ENCODE peak calls at places on chromosomes 16 and 17, in six cellular contexts. One of them, this sample, is unnamed.

GRCh38 chr17:31597646-31598387 is 206.3 kb downstream of the RAB11FIP4 start:
- DNase-seq in fibroblast of mammary gland: no peak
- DNase-seq in T-helper 2 cell: no peak
- DNase-seq in tibial nerve: no peak
- DNase-seq in HuH-7.5: no peak
- DNase-seq in naive thymus-derived CD4-positive, alpha-beta T cell: no peak
- DNase-seq in this sample: no peak

GRCh38 chr17:68497885-68498319 is 14.3 kb upstream of the PRKAR1A start:
- DNase-seq in T-helper 2 cell: no peak
- DNase-seq in fibroblast of mammary gland: no peak
- DNase-seq in tibial nerve: no peak
- DNase-seq in naive thymus-derived CD4-positive, alpha-beta T cell: no peak
- DNase-seq in HuH-7.5: no peak
- DNase-seq in this sample: no peak

GRCh38 chr17:77905266-77905665 is 53.2 kb upstream of the TNRC6C start:
- DNase-seq in HuH-7.5: no peak
- DNase-seq in T-helper 2 cell: no peak
- DNase-seq in tibial nerve: no peak
- DNase-seq in fibroblast of mammary gland: no peak
- DNase-seq in naive thymus-derived CD4-positive, alpha-beta T cell: no peak
- DNase-seq in this sample: no peak

GRCh38 chr17:81018044-81018802 is 16.7 kb upstream of the BAIAP2 start:
- DNase-seq in T-helper 2 cell: peak; percentile 16
- DNase-seq in tibial nerve: no peak
- DNase-seq in HuH-7.5: no peak
- DNase-seq in fibroblast of mammary gland: peak; percentile 21
- DNase-seq in naive thymus-derived CD4-positive, alpha-beta T cell: peak; percentile 61
- DNase-seq in this sample: peak; percentile 33

GRCh38 chr16:29877266-29877961 is 14.4 kb upstream of the CDIPT start:
- DNase-seq in HuH-7.5: no peak
- DNase-seq in T-helper 2 cell: peak; percentile 14
- DNase-seq in tibial nerve: no peak
- DNase-seq in naive thymus-derived CD4-positive, alpha-beta T cell: peak; percentile 28
- DNase-seq in fibroblast of mammary gland: peak; percentile 50
- DNase-seq in this sample: peak; percentile 33

GRCh38 chr16:57736419-57737281 is 1.1 kb downstream of the KATNB1 start:
- DNase-seq in fibroblast of mammary gland: peak; percentile 75
- DNase-seq in T-helper 2 cell: peak; percentile 30
- DNase-seq in naive thymus-derived CD4-positive, alpha-beta T cell: peak; percentile 48
- DNase-seq in HuH-7.5: peak; percentile 72
- DNase-seq in tibial nerve: no peak
- DNase-seq in this sample: peak; percentile 52

GRCh38 chr16:74556375-74556922 is 50.5 kb downstream of the GLG1 start:
- DNase-seq in tibial nerve: no peak
- DNase-seq in fibroblast of mammary gland: no peak
- DNase-seq in T-helper 2 cell: no peak
- DNase-seq in naive thymus-derived CD4-positive, alpha-beta T cell: no peak
- DNase-seq in HuH-7.5: no peak
- DNase-seq in this sample: no peak

GRCh38 chr17:28384281-28385036 is 13.0 kb downstream of the SARM1 start:
- DNase-seq in HuH-7.5: no peak
- DNase-seq in tibial nerve: no peak
- DNase-seq in naive thymus-derived CD4-positive, alpha-beta T cell: peak; percentile 56
- DNase-seq in T-helper 2 cell: peak; percentile 39
- DNase-seq in fibroblast of mammary gland: no peak
- DNase-seq in this sample: peak; percentile 56

GRCh38 chr17:39132192-39132600 is 19.2 kb downstream of the PLXDC1 start:
- DNase-seq in T-helper 2 cell: no peak
- DNase-seq in naive thymus-derived CD4-positive, alpha-beta T cell: no peak
- DNase-seq in fibroblast of mammary gland: peak; percentile 91
- DNase-seq in HuH-7.5: no peak
- DNase-seq in tibial nerve: no peak
- DNase-seq in this sample: no peak

GRCh38 chr16:81708459-81709368 is 70.4 kb upstream of the PLCG2 start:
- DNase-seq in HuH-7.5: no peak
- DNase-seq in naive thymus-derived CD4-positive, alpha-beta T cell: no peak
- DNase-seq in T-helper 2 cell: no peak
- DNase-seq in tibial nerve: no peak
- DNase-seq in fibroblast of mammary gland: no peak
- DNase-seq in this sample: no peak

GRCh38 chr17:75695830-75696271 is 25.4 kb upstream of the ITGB4 start:
- DNase-seq in tibial nerve: no peak
- DNase-seq in T-helper 2 cell: no peak
- DNase-seq in naive thymus-derived CD4-positive, alpha-beta T cell: no peak
- DNase-seq in fibroblast of mammary gland: no peak
- DNase-seq in HuH-7.5: no peak
- DNase-seq in this sample: no peak

GRCh38 chr16:23424292-23424958 is 28.6 kb downstream of the COG7 start:
- DNase-seq in T-helper 2 cell: no peak
- DNase-seq in HuH-7.5: no peak
- DNase-seq in naive thymus-derived CD4-positive, alpha-beta T cell: no peak
- DNase-seq in tibial nerve: no peak
- DNase-seq in fibroblast of mammary gland: no peak
- DNase-seq in this sample: no peak

GRCh38 chr16:85416267-85417109 is 196.6 kb upstream of the GSE1 start:
- DNase-seq in HuH-7.5: peak; percentile 97
- DNase-seq in tibial nerve: no peak
- DNase-seq in naive thymus-derived CD4-positive, alpha-beta T cell: peak; percentile 72
- DNase-seq in fibroblast of mammary gland: peak; percentile 36
- DNase-seq in T-helper 2 cell: peak; percentile 67
- DNase-seq in this sample: peak; percentile 57

GRCh38 chr17:48149174-48150106 is 41.9 kb downstream of the SNX11 start:
- DNase-seq in T-helper 2 cell: no peak
- DNase-seq in naive thymus-derived CD4-positive, alpha-beta T cell: no peak
- DNase-seq in fibroblast of mammary gland: no peak
- DNase-seq in HuH-7.5: no peak
- DNase-seq in tibial nerve: no peak
- DNase-seq in this sample: no peak

GRCh38 chr17:74524751-74525725 is 6.2 kb downstream of the CD300LB start:
- DNase-seq in naive thymus-derived CD4-positive, alpha-beta T cell: no peak
- DNase-seq in fibroblast of mammary gland: no peak
- DNase-seq in T-helper 2 cell: no peak
- DNase-seq in HuH-7.5: no peak
- DNase-seq in tibial nerve: no peak
- DNase-seq in this sample: no peak

GRCh38 chr17:13765701-13766100 is 164.0 kb upstream of the HS3ST3A1 start:
- DNase-seq in T-helper 2 cell: no peak
- DNase-seq in tibial nerve: no peak
- DNase-seq in naive thymus-derived CD4-positive, alpha-beta T cell: no peak
- DNase-seq in fibroblast of mammary gland: no peak
- DNase-seq in HuH-7.5: no peak
- DNase-seq in this sample: no peak

GRCh38 chr17:49985310-49985990 is 9.6 kb downstream of the DLX3 start:
- DNase-seq in HuH-7.5: no peak
- DNase-seq in naive thymus-derived CD4-positive, alpha-beta T cell: no peak
- DNase-seq in fibroblast of mammary gland: no peak
- DNase-seq in tibial nerve: no peak
- DNase-seq in T-helper 2 cell: no peak
- DNase-seq in this sample: no peak

GRCh38 chr16:88750854-88751253 is 34.2 kb downstream of the PIEZO1 start:
- DNase-seq in HuH-7.5: no peak
- DNase-seq in fibroblast of mammary gland: no peak
- DNase-seq in T-helper 2 cell: no peak
- DNase-seq in naive thymus-derived CD4-positive, alpha-beta T cell: no peak
- DNase-seq in tibial nerve: no peak
- DNase-seq in this sample: no peak

GRCh38 chr17:27600471-27600870 is 30.5 kb upstream of the LGALS9 start:
- DNase-seq in HuH-7.5: no peak
- DNase-seq in T-helper 2 cell: no peak
- DNase-seq in tibial nerve: no peak
- DNase-seq in naive thymus-derived CD4-positive, alpha-beta T cell: no peak
- DNase-seq in fibroblast of mammary gland: no peak
- DNase-seq in this sample: no peak

GRCh38 chr16:11411059-11411550 is 65.8 kb downstream of the RMI2 start:
- DNase-seq in HuH-7.5: no peak
- DNase-seq in naive thymus-derived CD4-positive, alpha-beta T cell: no peak
- DNase-seq in tibial nerve: no peak
- DNase-seq in T-helper 2 cell: no peak
- DNase-seq in fibroblast of mammary gland: no peak
- DNase-seq in this sample: no peak

GRCh38 chr16:30142672-30143346 is 19.8 kb upstream of the MAPK3 start:
- DNase-seq in T-helper 2 cell: peak; percentile 31
- DNase-seq in fibroblast of mammary gland: no peak
- DNase-seq in HuH-7.5: no peak
- DNase-seq in tibial nerve: no peak
- DNase-seq in naive thymus-derived CD4-positive, alpha-beta T cell: no peak
- DNase-seq in this sample: peak; percentile 24

GRCh38 chr16:720990-721764 is at the start of gene ANTKMT:
- DNase-seq in naive thymus-derived CD4-positive, alpha-beta T cell: peak; percentile 65
- DNase-seq in T-helper 2 cell: peak; percentile 88
- DNase-seq in tibial nerve: peak; percentile 36
- DNase-seq in HuH-7.5: peak; percentile 97
- DNase-seq in fibroblast of mammary gland: peak; percentile 58
- DNase-seq in this sample: peak; percentile 74

GRCh38 chr17:16328997-16329396 is 24.3 kb downstream of the CENPV start:
- DNase-seq in T-helper 2 cell: no peak
- DNase-seq in tibial nerve: no peak
- DNase-seq in naive thymus-derived CD4-positive, alpha-beta T cell: no peak
- DNase-seq in HuH-7.5: no peak
- DNase-seq in fibroblast of mammary gland: peak; percentile 10
- DNase-seq in this sample: no peak

GRCh38 chr16:22328081-22328725 is 31.0 kb downstream of the POLR3E start:
- DNase-seq in naive thymus-derived CD4-positive, alpha-beta T cell: no peak
- DNase-seq in fibroblast of mammary gland: no peak
- DNase-seq in HuH-7.5: no peak
- DNase-seq in T-helper 2 cell: no peak
- DNase-seq in tibial nerve: no peak
- DNase-seq in this sample: no peak

GRCh38 chr17:48375356-48375755 is 54.7 kb downstream of the SKAP1 start:
- DNase-seq in fibroblast of mammary gland: peak; percentile 64
- DNase-seq in HuH-7.5: no peak
- DNase-seq in tibial nerve: no peak
- DNase-seq in T-helper 2 cell: no peak
- DNase-seq in naive thymus-derived CD4-positive, alpha-beta T cell: no peak
- DNase-seq in this sample: no peak

GRCh38 chr17:17694229-17695081 is 13.2 kb downstream of the RAI1 start:
- DNase-seq in tibial nerve: peak; percentile 52
- DNase-seq in T-helper 2 cell: peak; percentile 72
- DNase-seq in HuH-7.5: peak; percentile 77
- DNase-seq in naive thymus-derived CD4-positive, alpha-beta T cell: peak; percentile 72
- DNase-seq in fibroblast of mammary gland: peak; percentile 56
- DNase-seq in this sample: peak; percentile 74

GRCh38 chr16:25855818-25856217 is 164.1 kb downstream of the HS3ST4 start:
- DNase-seq in tibial nerve: no peak
- DNase-seq in T-helper 2 cell: no peak
- DNase-seq in HuH-7.5: no peak
- DNase-seq in fibroblast of mammary gland: no peak
- DNase-seq in naive thymus-derived CD4-positive, alpha-beta T cell: no peak
- DNase-seq in this sample: no peak

GRCh38 chr16:69796285-69797118 is 34.4 kb downstream of the WWP2 start:
- DNase-seq in T-helper 2 cell: peak; percentile 1
- DNase-seq in naive thymus-derived CD4-positive, alpha-beta T cell: peak; percentile 25
- DNase-seq in HuH-7.5: peak; percentile 23
- DNase-seq in tibial nerve: no peak
- DNase-seq in fibroblast of mammary gland: peak; percentile 82
- DNase-seq in this sample: peak; percentile 25

GRCh38 chr16:27273670-27274522 is 5.3 kb upstream of the NSMCE1 start:
- DNase-seq in fibroblast of mammary gland: peak; percentile 86
- DNase-seq in naive thymus-derived CD4-positive, alpha-beta T cell: peak; percentile 56
- DNase-seq in HuH-7.5: peak; percentile 14
- DNase-seq in T-helper 2 cell: no peak
- DNase-seq in tibial nerve: no peak
- DNase-seq in this sample: peak; percentile 40

GRCh38 chr17:50208611-50209061 is 7.2 kb upstream of the COL1A1 start:
- DNase-seq in tibial nerve: peak; percentile 10
- DNase-seq in T-helper 2 cell: no peak
- DNase-seq in fibroblast of mammary gland: no peak
- DNase-seq in naive thymus-derived CD4-positive, alpha-beta T cell: no peak
- DNase-seq in HuH-7.5: no peak
- DNase-seq in this sample: no peak

GRCh38 chr17:58643147-58643546 is 48.7 kb downstream of the TEX14 start:
- DNase-seq in tibial nerve: no peak
- DNase-seq in T-helper 2 cell: no peak
- DNase-seq in naive thymus-derived CD4-positive, alpha-beta T cell: no peak
- DNase-seq in fibroblast of mammary gland: peak; percentile 60
- DNase-seq in HuH-7.5: no peak
- DNase-seq in this sample: no peak

GRCh38 chr16:70523621-70524405 is at the start of gene SF3B3:
- DNase-seq in tibial nerve: peak; percentile 50
- DNase-seq in naive thymus-derived CD4-positive, alpha-beta T cell: peak; percentile 88
- DNase-seq in T-helper 2 cell: peak; percentile 74
- DNase-seq in fibroblast of mammary gland: peak; percentile 37
- DNase-seq in HuH-7.5: peak; percentile 51
- DNase-seq in this sample: peak; percentile 82

GRCh38 chr17:16818821-16819683 is 129.0 kb downstream of the CCDC144A start:
- DNase-seq in HuH-7.5: no peak
- DNase-seq in fibroblast of mammary gland: no peak
- DNase-seq in naive thymus-derived CD4-positive, alpha-beta T cell: no peak
- DNase-seq in tibial nerve: no peak
- DNase-seq in T-helper 2 cell: no peak
- DNase-seq in this sample: no peak

GRCh38 chr16:11067697-11068141 is 123.4 kb downstream of the CLEC16A start:
- DNase-seq in fibroblast of mammary gland: no peak
- DNase-seq in naive thymus-derived CD4-positive, alpha-beta T cell: no peak
- DNase-seq in HuH-7.5: no peak
- DNase-seq in tibial nerve: no peak
- DNase-seq in T-helper 2 cell: no peak
- DNase-seq in this sample: no peak

GRCh38 chr17:50452627-50453300 is 15.9 kb downstream of the CHAD start:
- DNase-seq in fibroblast of mammary gland: no peak
- DNase-seq in naive thymus-derived CD4-positive, alpha-beta T cell: no peak
- DNase-seq in HuH-7.5: no peak
- DNase-seq in tibial nerve: no peak
- DNase-seq in T-helper 2 cell: no peak
- DNase-seq in this sample: no peak

GRCh38 chr16:85639529-85640253 is 26.6 kb downstream of the GSE1 start:
- DNase-seq in naive thymus-derived CD4-positive, alpha-beta T cell: no peak
- DNase-seq in HuH-7.5: no peak
- DNase-seq in fibroblast of mammary gland: no peak
- DNase-seq in T-helper 2 cell: no peak
- DNase-seq in tibial nerve: no peak
- DNase-seq in this sample: no peak

GRCh38 chr17:55641559-55642160 is 81.0 kb downstream of the TMEM100 start:
- DNase-seq in HuH-7.5: no peak
- DNase-seq in T-helper 2 cell: no peak
- DNase-seq in tibial nerve: peak; percentile 54
- DNase-seq in fibroblast of mammary gland: peak; percentile 75
- DNase-seq in naive thymus-derived CD4-positive, alpha-beta T cell: peak; percentile 7
- DNase-seq in this sample: no peak

GRCh38 chr17:45809484-45809883 is 25.4 kb downstream of the CRHR1 start:
- DNase-seq in T-helper 2 cell: no peak
- DNase-seq in fibroblast of mammary gland: no peak
- DNase-seq in tibial nerve: no peak
- DNase-seq in naive thymus-derived CD4-positive, alpha-beta T cell: no peak
- DNase-seq in HuH-7.5: no peak
- DNase-seq in this sample: no peak

GRCh38 chr17:34299918-34300600 is 14.5 kb downstream of the CCL11 start:
- DNase-seq in tibial nerve: no peak
- DNase-seq in naive thymus-derived CD4-positive, alpha-beta T cell: no peak
- DNase-seq in T-helper 2 cell: no peak
- DNase-seq in fibroblast of mammary gland: peak; percentile 69
- DNase-seq in HuH-7.5: no peak
- DNase-seq in this sample: no peak

GRCh38 chr17:3590768-3591167 is 18.4 kb downstream of the TRPV1 start:
- DNase-seq in T-helper 2 cell: no peak
- DNase-seq in fibroblast of mammary gland: no peak
- DNase-seq in naive thymus-derived CD4-positive, alpha-beta T cell: no peak
- DNase-seq in HuH-7.5: no peak
- DNase-seq in tibial nerve: no peak
- DNase-seq in this sample: no peak

This sample was measured in central memory CD4-positive, alpha-beta T cell.